ENCODE peak calls at places on chromosomes 1 and 21, in eight cellular contexts. One of them, this sample, is unnamed. For H3K9me3, the result is how much of the 10 kb centered on the place peaks cover.

GRCh38 chr1:24641646-24642151 is 1.4 kb upstream of the SRRM1 start:
- DNase-seq in heart right ventricle: peak
- DNase-seq in colonic mucosa: peak
- DNase-seq in lung: peak
- DNase-seq in fibroblast of lung: peak
- DNase-seq in CD4-positive, alpha-beta T cell: peak
- DNase-seq in IMR-90: peak
- DNase-seq in iPS DF 6.9: no peak
- DNase-seq in this sample: no peak

GRCh38 chr1:7265771-7266371 is 480.6 kb downstream of the CAMTA1 start:
- DNase-seq in colonic mucosa: peak
- DNase-seq in IMR-90: peak
- DNase-seq in fibroblast of lung: peak
- DNase-seq in CD4-positive, alpha-beta T cell: no peak
- DNase-seq in heart right ventricle: no peak
- DNase-seq in lung: peak
- DNase-seq in iPS DF 6.9: no peak
- DNase-seq in this sample: no peak

GRCh38 chr1:80542231-80542630 is 1258.5 kb upstream of the ADGRL2 start:
- DNase-seq in colonic mucosa: no peak
- DNase-seq in CD4-positive, alpha-beta T cell: no peak
- DNase-seq in iPS DF 6.9: no peak
- DNase-seq in fibroblast of lung: peak
- DNase-seq in heart right ventricle: no peak
- DNase-seq in lung: no peak
- DNase-seq in IMR-90: peak
- DNase-seq in this sample: no peak

GRCh38 chr1:181626252-181626938 is 143.1 kb downstream of the CACNA1E start:
- DNase-seq in heart right ventricle: no peak
- DNase-seq in fibroblast of lung: no peak
- DNase-seq in colonic mucosa: no peak
- DNase-seq in iPS DF 6.9: no peak
- DNase-seq in lung: no peak
- DNase-seq in CD4-positive, alpha-beta T cell: no peak
- DNase-seq in IMR-90: no peak
- DNase-seq in this sample: no peak

GRCh38 chr1:165169028-165169427 is 187.5 kb downstream of the LMX1A start:
- DNase-seq in IMR-90: no peak
- DNase-seq in heart right ventricle: no peak
- DNase-seq in CD4-positive, alpha-beta T cell: no peak
- DNase-seq in fibroblast of lung: no peak
- DNase-seq in iPS DF 6.9: no peak
- DNase-seq in lung: no peak
- DNase-seq in colonic mucosa: no peak
- DNase-seq in this sample: no peak

GRCh38 chr1:187948170-187948794 is 1119.5 kb downstream of the PLA2G4A start:
- DNase-seq in fibroblast of lung: no peak
- DNase-seq in IMR-90: no peak
- DNase-seq in heart right ventricle: no peak
- DNase-seq in CD4-positive, alpha-beta T cell: no peak
- DNase-seq in colonic mucosa: no peak
- DNase-seq in lung: no peak
- DNase-seq in iPS DF 6.9: no peak
- DNase-seq in this sample: no peak

GRCh38 chr1:168583571-168583970 is 7.2 kb downstream of the XCL1 start:
- DNase-seq in iPS DF 6.9: no peak
- DNase-seq in IMR-90: no peak
- DNase-seq in heart right ventricle: no peak
- DNase-seq in fibroblast of lung: no peak
- DNase-seq in colonic mucosa: no peak
- DNase-seq in CD4-positive, alpha-beta T cell: no peak
- DNase-seq in lung: no peak
- DNase-seq in this sample: no peak

GRCh38 chr1:115712911-115713609 is 55.5 kb downstream of the CASQ2 start:
- DNase-seq in iPS DF 6.9: no peak
- DNase-seq in heart right ventricle: no peak
- DNase-seq in CD4-positive, alpha-beta T cell: no peak
- DNase-seq in colonic mucosa: no peak
- DNase-seq in fibroblast of lung: no peak
- DNase-seq in lung: no peak
- DNase-seq in IMR-90: no peak
- DNase-seq in this sample: no peak

GRCh38 chr1:109799445-109799844 is 35.7 kb upstream of the EPS8L3 start:
- DNase-seq in IMR-90: peak
- DNase-seq in iPS DF 6.9: no peak
- DNase-seq in fibroblast of lung: no peak
- DNase-seq in lung: no peak
- DNase-seq in heart right ventricle: no peak
- DNase-seq in CD4-positive, alpha-beta T cell: no peak
- DNase-seq in colonic mucosa: no peak
- DNase-seq in this sample: no peak

GRCh38 chr1:89519779-89520358 is 4.8 kb upstream of the LRRC8B start:
- DNase-seq in lung: no peak
- DNase-seq in CD4-positive, alpha-beta T cell: peak
- DNase-seq in fibroblast of lung: peak
- DNase-seq in colonic mucosa: no peak
- DNase-seq in iPS DF 6.9: no peak
- DNase-seq in heart right ventricle: no peak
- DNase-seq in IMR-90: peak
- DNase-seq in this sample: no peak

GRCh38 chr1:226884116-226884515 is 13.7 kb downstream of the PSEN2 start:
- DNase-seq in colonic mucosa: no peak
- DNase-seq in heart right ventricle: no peak
- DNase-seq in IMR-90: peak
- DNase-seq in iPS DF 6.9: no peak
- DNase-seq in lung: no peak
- DNase-seq in fibroblast of lung: no peak
- DNase-seq in CD4-positive, alpha-beta T cell: no peak
- DNase-seq in this sample: no peak

GRCh38 chr1:204503122-204503912 is 8.7 kb upstream of the PIK3C2B start:
- DNase-seq in fibroblast of lung: peak
- DNase-seq in IMR-90: peak
- DNase-seq in heart right ventricle: peak
- DNase-seq in CD4-positive, alpha-beta T cell: no peak
- DNase-seq in lung: no peak
- DNase-seq in iPS DF 6.9: no peak
- DNase-seq in colonic mucosa: peak
- DNase-seq in this sample: no peak

GRCh38 chr1:213968391-213968790 is 19.4 kb upstream of the PROX1 start:
- DNase-seq in fibroblast of lung: no peak
- DNase-seq in colonic mucosa: no peak
- DNase-seq in IMR-90: no peak
- DNase-seq in CD4-positive, alpha-beta T cell: no peak
- DNase-seq in lung: no peak
- DNase-seq in iPS DF 6.9: no peak
- DNase-seq in heart right ventricle: no peak
- DNase-seq in this sample: no peak

GRCh38 chr1:30706528-30706927 is 16.9 kb downstream of the MATN1 start:
- DNase-seq in lung: no peak
- DNase-seq in CD4-positive, alpha-beta T cell: no peak
- DNase-seq in iPS DF 6.9: no peak
- DNase-seq in heart right ventricle: peak
- DNase-seq in fibroblast of lung: peak
- DNase-seq in IMR-90: peak
- DNase-seq in colonic mucosa: no peak
- DNase-seq in this sample: no peak

GRCh38 chr1:150008699-150009098 is 1.8 kb downstream of the OTUD7B start:
- DNase-seq in iPS DF 6.9: no peak
- DNase-seq in fibroblast of lung: no peak
- DNase-seq in colonic mucosa: no peak
- DNase-seq in CD4-positive, alpha-beta T cell: no peak
- DNase-seq in heart right ventricle: no peak
- DNase-seq in IMR-90: no peak
- DNase-seq in lung: no peak
- DNase-seq in this sample: no peak

GRCh38 chr1:153032677-153033308 is 1.8 kb downstream of the SPRR1B start:
- DNase-seq in iPS DF 6.9: peak
- DNase-seq in lung: no peak
- DNase-seq in fibroblast of lung: peak
- DNase-seq in heart right ventricle: no peak
- DNase-seq in CD4-positive, alpha-beta T cell: no peak
- DNase-seq in IMR-90: peak
- DNase-seq in colonic mucosa: no peak
- DNase-seq in this sample: no peak

GRCh38 chr1:194024659-194025058 is 838.2 kb upstream of the B3GALT2 start:
- DNase-seq in heart right ventricle: no peak
- DNase-seq in colonic mucosa: no peak
- DNase-seq in IMR-90: peak
- DNase-seq in CD4-positive, alpha-beta T cell: no peak
- DNase-seq in fibroblast of lung: peak
- DNase-seq in lung: no peak
- DNase-seq in iPS DF 6.9: no peak
- DNase-seq in this sample: no peak

GRCh38 chr1:162882248-162882666 is 21.3 kb upstream of the CCDC190 start:
- DNase-seq in IMR-90: no peak
- DNase-seq in lung: no peak
- DNase-seq in iPS DF 6.9: no peak
- DNase-seq in fibroblast of lung: no peak
- DNase-seq in heart right ventricle: no peak
- DNase-seq in CD4-positive, alpha-beta T cell: no peak
- DNase-seq in colonic mucosa: no peak
- DNase-seq in this sample: no peak

GRCh38 chr1:197399691-197400521 is 131.9 kb downstream of the CRB1 start:
- DNase-seq in colonic mucosa: no peak
- DNase-seq in lung: no peak
- DNase-seq in iPS DF 6.9: peak
- DNase-seq in heart right ventricle: no peak
- DNase-seq in IMR-90: peak
- DNase-seq in CD4-positive, alpha-beta T cell: no peak
- DNase-seq in fibroblast of lung: peak
- DNase-seq in this sample: no peak

GRCh38 chr1:226549937-226550670 is 1.5 kb downstream of the STUM start:
- DNase-seq in CD4-positive, alpha-beta T cell: no peak
- DNase-seq in heart right ventricle: peak
- DNase-seq in fibroblast of lung: peak
- DNase-seq in iPS DF 6.9: no peak
- DNase-seq in IMR-90: no peak
- DNase-seq in colonic mucosa: peak
- DNase-seq in lung: no peak
- DNase-seq in this sample: no peak

GRCh38 chr1:117587479-117588356 is 18.1 kb upstream of the TENT5C start:
- DNase-seq in iPS DF 6.9: no peak
- DNase-seq in CD4-positive, alpha-beta T cell: no peak
- DNase-seq in IMR-90: no peak
- DNase-seq in heart right ventricle: no peak
- DNase-seq in colonic mucosa: no peak
- DNase-seq in lung: no peak
- DNase-seq in fibroblast of lung: no peak
- DNase-seq in this sample: no peak

GRCh38 chr21:10639123-10639522 is 117.7 kb downstream of the TPTE start:
- DNase-seq in lung: no peak
- DNase-seq in CD4-positive, alpha-beta T cell: no peak
- DNase-seq in fibroblast of lung: no peak
- DNase-seq in heart right ventricle: no peak
- DNase-seq in IMR-90: no peak
- DNase-seq in iPS DF 6.9: no peak
- DNase-seq in colonic mucosa: no peak
- DNase-seq in this sample: no peak
- H3K9me3 ChIP-seq in lung: under half
- H3K9me3 ChIP-seq in CD4-positive, alpha-beta T cell: under half
- H3K9me3 ChIP-seq in fibroblast of lung: under half
- H3K9me3 ChIP-seq in heart right ventricle: half or more
- H3K9me3 ChIP-seq in IMR-90: under half
- H3K9me3 ChIP-seq in iPS DF 6.9: under half
- H3K9me3 ChIP-seq in colonic mucosa: under half
- H3K9me3 ChIP-seq in this sample: under half

DNA sequence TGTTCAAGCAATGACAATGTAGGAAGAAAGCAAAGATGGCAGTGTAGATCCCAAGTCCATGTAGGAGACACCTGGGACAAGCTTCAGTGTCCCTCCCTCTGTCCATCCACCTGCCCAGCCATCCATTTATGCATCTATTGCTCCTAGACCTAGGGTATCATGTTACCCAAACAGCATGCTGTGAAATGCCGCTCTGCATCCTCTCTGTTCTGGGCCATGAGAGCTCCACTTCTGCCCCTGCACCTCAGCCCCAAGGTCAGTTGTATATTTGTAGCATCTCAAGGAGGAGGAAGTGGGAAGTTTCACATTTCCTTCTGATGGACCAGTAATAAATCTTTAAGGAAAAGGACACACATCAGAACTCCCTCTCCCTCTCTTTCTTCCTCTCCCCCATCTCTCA is 27.9 kb upstream of the TSPEAR start:
- DNase-seq in colonic mucosa: no peak
- DNase-seq in fibroblast of lung: no peak
- DNase-seq in CD4-positive, alpha-beta T cell: no peak
- DNase-seq in heart right ventricle: no peak
- DNase-seq in lung: no peak
- DNase-seq in iPS DF 6.9: no peak
- DNase-seq in IMR-90: no peak
- DNase-seq in this sample: no peak
- H3K9me3 ChIP-seq in colonic mucosa: under half
- H3K9me3 ChIP-seq in fibroblast of lung: under half
- H3K9me3 ChIP-seq in CD4-positive, alpha-beta T cell: under half
- H3K9me3 ChIP-seq in heart right ventricle: under half
- H3K9me3 ChIP-seq in lung: under half
- H3K9me3 ChIP-seq in iPS DF 6.9: under half
- H3K9me3 ChIP-seq in IMR-90: under half
- H3K9me3 ChIP-seq in this sample: under half

GRCh38 chr1:179478370-179478769 is 97.4 kb downstream of the NPHS2 start:
- DNase-seq in IMR-90: no peak
- DNase-seq in lung: no peak
- DNase-seq in iPS DF 6.9: no peak
- DNase-seq in fibroblast of lung: no peak
- DNase-seq in heart right ventricle: no peak
- DNase-seq in CD4-positive, alpha-beta T cell: no peak
- DNase-seq in colonic mucosa: no peak
- DNase-seq in this sample: no peak
- H3K9me3 ChIP-seq in IMR-90: under half
- H3K9me3 ChIP-seq in lung: under half
- H3K9me3 ChIP-seq in iPS DF 6.9: under half
- H3K9me3 ChIP-seq in fibroblast of lung: under half
- H3K9me3 ChIP-seq in heart right ventricle: half or more
- H3K9me3 ChIP-seq in CD4-positive, alpha-beta T cell: under half
- H3K9me3 ChIP-seq in colonic mucosa: under half
- H3K9me3 ChIP-seq in this sample: under half

GRCh38 chr1:228245111-228245510 is 37.3 kb downstream of the OBSCN start:
- DNase-seq in CD4-positive, alpha-beta T cell: no peak
- DNase-seq in heart right ventricle: no peak
- DNase-seq in iPS DF 6.9: no peak
- DNase-seq in fibroblast of lung: no peak
- DNase-seq in lung: no peak
- DNase-seq in colonic mucosa: no peak
- DNase-seq in IMR-90: no peak
- DNase-seq in this sample: no peak

GRCh38 chr1:228242313-228242864 is 34.5 kb downstream of the OBSCN start:
- DNase-seq in iPS DF 6.9: no peak
- DNase-seq in IMR-90: no peak
- DNase-seq in colonic mucosa: no peak
- DNase-seq in fibroblast of lung: no peak
- DNase-seq in heart right ventricle: no peak
- DNase-seq in CD4-positive, alpha-beta T cell: no peak
- DNase-seq in lung: no peak
- DNase-seq in this sample: no peak

GRCh38 chr1:228241259-228241658 is 33.4 kb downstream of the OBSCN start:
- DNase-seq in colonic mucosa: no peak
- DNase-seq in fibroblast of lung: no peak
- DNase-seq in lung: no peak
- DNase-seq in iPS DF 6.9: no peak
- DNase-seq in CD4-positive, alpha-beta T cell: no peak
- DNase-seq in IMR-90: no peak
- DNase-seq in heart right ventricle: no peak
- DNase-seq in this sample: no peak

GRCh38 chr1:228240411-228241240 is 32.8 kb downstream of the OBSCN start:
- DNase-seq in IMR-90: no peak
- DNase-seq in iPS DF 6.9: no peak
- DNase-seq in fibroblast of lung: no peak
- DNase-seq in heart right ventricle: no peak
- DNase-seq in CD4-positive, alpha-beta T cell: no peak
- DNase-seq in lung: no peak
- DNase-seq in colonic mucosa: no peak
- DNase-seq in this sample: no peak

GRCh38 chr1:228243093-228243492 is 35.2 kb downstream of the OBSCN start:
- DNase-seq in colonic mucosa: no peak
- DNase-seq in IMR-90: no peak
- DNase-seq in CD4-positive, alpha-beta T cell: no peak
- DNase-seq in iPS DF 6.9: no peak
- DNase-seq in fibroblast of lung: no peak
- DNase-seq in heart right ventricle: no peak
- DNase-seq in lung: no peak
- DNase-seq in this sample: no peak
- H3K9me3 ChIP-seq in colonic mucosa: under half
- H3K9me3 ChIP-seq in IMR-90: under half
- H3K9me3 ChIP-seq in CD4-positive, alpha-beta T cell: half or more
- H3K9me3 ChIP-seq in iPS DF 6.9: under half
- H3K9me3 ChIP-seq in fibroblast of lung: under half
- H3K9me3 ChIP-seq in heart right ventricle: under half
- H3K9me3 ChIP-seq in lung: under half
- H3K9me3 ChIP-seq in this sample: under half

This sample was measured in T-helper 17 cell.